ENCODE peak calls at places on chromosome 19, in ten cellular contexts. M, Z, Q, A, Y, O, K, D, C and B are unnamed samples.

GRCh38 chr19:31353826-31354225 is 4.6 kb upstream of the TSHZ3 start:
- DNase-seq in C (no peak), A (no peak), O (no peak), M (no peak), K (no peak), Y (no peak), Q (no peak), Z (no peak), D (no peak), B (no peak)

GRCh38 chr19:543912-544608 is at the start of gene GZMM:
- DNase-seq in O (peak; percentile 33), Z (no peak), C (no peak), K (peak; percentile 72), Y (peak; percentile 73), D (no peak), A (no peak), Q (no peak), M (no peak), B (no peak)

GRCh38 chr19:20968092-20968491 is 45.0 kb downstream of the ZNF85 start:
- DNase-seq in Y (no peak), M (no peak), Z (no peak), Q (no peak), C (no peak), D (no peak), O (no peak), K (no peak), A (no peak), B (no peak)

GRCh38 chr19:10553943-10554381 is 10.3 kb downstream of the ATG4D start:
- DNase-seq in A (peak; percentile 34), O (no peak), Z (no peak), C (no peak), K (no peak), Y (peak; percentile 47), M (no peak), D (no peak), Q (no peak), B (no peak)

GRCh38 chr19:6223461-6224307 is 56.1 kb downstream of the MLLT1 start:
- DNase-seq in O (no peak), D (peak; percentile 35), A (peak; percentile 55), Z (no peak), C (no peak), Q (no peak), Y (no peak), K (no peak), M (no peak), B (no peak)

GRCh38 chr19:5335101-5335500 is 5.5 kb downstream of the PTPRS start:
- DNase-seq in C (no peak), Y (no peak), D (no peak), M (no peak), A (no peak), Z (no peak), Q (no peak), K (no peak), O (no peak), B (no peak)

GRCh38 chr19:41413947-41414346 is 13.2 kb downstream of the B3GNT8 start:
- DNase-seq in K (no peak), D (no peak), A (no peak), Y (no peak), Q (no peak), C (no peak), M (no peak), Z (no peak), O (no peak), B (no peak)

GRCh38 chr19:29576761-29577661 is 29.1 kb upstream of the POP4 start:
- DNase-seq in Z (no peak), K (peak; percentile 35), C (no peak), M (no peak), O (no peak), D (no peak), Q (no peak), Y (no peak), A (no peak), B (no peak)

GRCh38 chr19:52048604-52049493 is at the start of gene ZNF432:
- DNase-seq in O (peak; percentile 69), M (peak; percentile 88), A (peak; percentile 97), Y (peak; percentile 71), Z (peak; percentile 93), Q (peak; percentile 93), C (peak; percentile 96), D (peak; percentile 94), K (peak; percentile 79), B (no peak)

GRCh38 chr19:13796301-13797057 is 1.2 kb downstream of the ZSWIM4 start:
- DNase-seq in Q (peak; percentile 95), K (no peak), Z (peak; percentile 28), M (peak; percentile 17), D (no peak), Y (no peak), A (peak; percentile 79), O (no peak), C (no peak), B (peak; percentile 65)

GRCh38 chr19:43811833-43812232 is 9.6 kb upstream of the LYPD5 start:
- DNase-seq in D (no peak), K (no peak), C (no peak), M (no peak), Q (no peak), O (no peak), A (no peak), Y (no peak), Z (no peak), B (no peak)

GRCh38 chr19:16295071-16295470 is 29.6 kb upstream of the KLF2 start:
- DNase-seq in A (no peak), D (no peak), C (no peak), O (no peak), Q (no peak), Y (no peak), Z (no peak), K (no peak), M (no peak), B (no peak)

GRCh38 chr19:16301999-16302694 is 22.5 kb upstream of the KLF2 start:
- DNase-seq in Z (no peak), O (no peak), A (no peak), Q (peak; percentile 27), C (no peak), K (no peak), Y (no peak), M (no peak), D (no peak), B (peak; percentile 53)

GRCh38 chr19:40530091-40530901 is 46.4 kb upstream of the SHKBP1 start:
- DNase-seq in C (peak; percentile 12), Z (peak; percentile 42), K (no peak), Q (no peak), O (no peak), A (no peak), M (peak; percentile 22), D (no peak), Y (peak; percentile 23), B (peak; percentile 73)

GRCh38 chr19:52941941-52942370 is 18.7 kb upstream of the ZNF888 start:
- DNase-seq in D (no peak), O (no peak), A (peak; percentile 60), Z (peak; percentile 34), C (no peak), Q (peak; percentile 21), Y (peak; percentile 4), M (peak; percentile 1), K (peak; percentile 10), B (no peak)

GRCh38 chr19:17946965-17947784 is 14.4 kb downstream of the CCDC124 start:
- DNase-seq in O (no peak), A (peak; percentile 46), Y (no peak), Z (no peak), M (peak; percentile 21), K (no peak), D (no peak), C (peak; percentile 47), Q (no peak), B (peak; percentile 68)

GRCh38 chr19:46887240-46887782 is 26.5 kb downstream of the ARHGAP35 start:
- DNase-seq in Q (no peak), O (no peak), Y (no peak), A (no peak), C (no peak), M (no peak), Z (no peak), D (no peak), K (no peak), B (no peak)

GRCh38 chr19:23436318-23436717 is 41.0 kb upstream of the ZNF91 start:
- DNase-seq in Y (no peak), K (no peak), C (no peak), A (no peak), D (no peak), Q (no peak), O (no peak), M (no peak), Z (peak; percentile 29), B (no peak)

GRCh38 chr19:14127929-14128509 is 8.4 kb downstream of the ASF1B start:
- DNase-seq in C (no peak), Q (peak; percentile 44), K (no peak), Y (no peak), O (no peak), D (no peak), Z (no peak), A (no peak), M (no peak), B (no peak)

GRCh38 chr19:2246801-2247361 is 2.2 kb upstream of the AMH start:
- DNase-seq in K (no peak), M (peak; percentile 28), Z (peak; percentile 39), Q (peak; percentile 36), O (no peak), D (no peak), C (no peak), A (peak; percentile 77), Y (no peak), B (no peak)

GRCh38 chr19:51333836-51334460 is 8.0 kb downstream of the VSIG10L start:
- DNase-seq in C (no peak), M (peak; percentile 20), K (no peak), Q (no peak), Z (peak; percentile 46), Y (no peak), D (no peak), A (no peak), O (no peak), B (no peak)

GRCh38 chr19:49224856-49225255 is 67.3 kb downstream of the TRPM4 start:
- DNase-seq in Y (no peak), Z (peak; percentile 80), D (peak; percentile 41), O (no peak), C (peak; percentile 55), A (peak; percentile 40), K (peak; percentile 47), M (peak; percentile 74), Q (peak; percentile 42), B (peak; percentile 35)